ENCODE peak calls at places on chromosomes 16 and 17, in five cellular contexts. D is pancreas, T is OCI-LY7, H is heart left ventricle, W is endodermal cell. E is an unnamed sample. For H3K4me1, the result is how much of the 10 kb centered on the place peaks cover.

GRCh38 chr16:27204232-27204915 is 1.0 kb downstream of the KDM8 start:
- DNase-seq in D (no peak), T (peak), H (no peak), W (no peak), E (no peak)

GRCh38 chr16:88591577-88592021 is 21.4 kb downstream of the ZC3H18 start:
- DNase-seq in D (no peak), T (no peak), H (peak), W (no peak), E (no peak)

GRCh38 chr16:49855822-49856740 is at the start of gene ZNF423:
- DNase-seq in D (peak), T (no peak), H (peak), W (peak), E (peak)

GRCh38 chr16:56301391-56301850 is 110.1 kb downstream of the GNAO1 start:
- DNase-seq in D (no peak), T (no peak), H (no peak), W (no peak), E (no peak)

GRCh38 chr16:29736112-29736511 is 9.7 kb downstream of the C16orf54 start:
- DNase-seq in D (no peak), T (no peak), H (no peak), W (no peak), E (no peak)

GRCh38 chr17:67628580-67629013 is 89.1 kb upstream of the NOL11 start:
- DNase-seq in D (peak), T (peak), H (peak), W (peak), E (no peak)

GRCh38 chr17:75135946-75136345 is 4.4 kb upstream of the NT5C start:
- DNase-seq in D (no peak), T (no peak), H (no peak), W (no peak), E (no peak)

GRCh38 chr16:56480776-56481467 is 29.6 kb downstream of the OGFOD1 start:
- DNase-seq in D (no peak), T (no peak), H (no peak), W (no peak), E (no peak)

GRCh38 chr16:31221357-31222160 is 4.6 kb upstream of the PYDC1 start:
- DNase-seq in D (no peak), T (no peak), H (no peak), W (peak), E (no peak)

GRCh38 chr16:7345423-7345822 is 12.8 kb downstream of the RBFOX1 start:
- DNase-seq in D (no peak), T (no peak), H (peak), W (no peak), E (no peak)

GRCh38 chr17:38440614-38441397 is 12.5 kb downstream of the ARHGAP23 start:
- DNase-seq in D (no peak), T (no peak), H (peak), W (peak), E (no peak)

GRCh38 chr17:3964203-3965122 is at the start of gene ATP2A3:
- DNase-seq in D (peak), T (peak), H (no peak), W (peak), E (no peak)

GRCh38 chr17:82330322-82331239 is 3.0 kb downstream of the SECTM1 start:
- DNase-seq in D (peak), T (peak), H (peak), W (no peak), E (no peak)

GRCh38 chr17:2602597-2603017 is 9.2 kb downstream of the PAFAH1B1 start:
- DNase-seq in D (no peak), T (no peak), H (no peak), W (peak), E (no peak)

GRCh38 chr16:67247698-67248400 is 568 bp upstream of the FHOD1 start:
- DNase-seq in D (no peak), T (no peak), H (no peak), W (no peak), E (no peak)

GRCh38 chr16:1667916-1668315 is 10.2 kb upstream of the JPT2 start:
- DNase-seq in D (no peak), T (no peak), H (no peak), W (no peak), E (no peak)

GRCh38 chr16:1668612-1669319 is 9.3 kb upstream of the JPT2 start:
- DNase-seq in D (no peak), T (no peak), H (no peak), W (no peak), E (no peak)

GRCh38 chr16:1669698-1670097 is 8.4 kb upstream of the JPT2 start:
- DNase-seq in D (no peak), T (no peak), H (no peak), W (no peak), E (no peak)

GRCh38 chr16:1670866-1671265 is 7.2 kb upstream of the JPT2 start:
- DNase-seq in D (no peak), T (no peak), H (no peak), W (no peak), E (no peak)

DNA sequence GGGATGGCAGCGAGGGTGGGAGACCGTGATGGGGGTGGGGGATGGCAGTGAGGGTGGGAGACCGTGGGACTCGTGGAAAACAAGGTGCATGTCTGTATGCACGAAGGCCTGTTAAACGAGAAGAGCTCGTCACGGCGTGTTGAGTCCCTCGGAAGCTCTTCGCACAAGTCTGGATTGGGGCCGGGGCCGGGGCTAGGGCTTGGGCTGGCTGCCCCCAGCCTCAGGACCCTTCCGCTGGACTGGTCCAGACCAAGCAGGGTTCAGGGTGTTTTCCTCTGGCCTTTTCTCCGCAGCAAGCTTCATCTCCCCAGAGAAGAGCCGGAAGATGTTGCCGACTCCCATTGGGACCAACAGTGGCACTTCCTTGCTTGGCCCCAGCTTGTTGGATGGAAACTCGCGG is 7.7 kb upstream of the JPT2 start:
- DNase-seq in D (no peak), T (no peak), H (no peak), W (no peak), E (no peak)
- H3K4me1 ChIP-seq in D (under half), T (under half), H (under half), W (under half), E (under half)

GRCh38 chr17:5837055-5837491 is 233.1 kb upstream of the WSCD1 start:
- DNase-seq in D (no peak), T (no peak), H (no peak), W (no peak), E (no peak)

GRCh38 chr17:5841862-5842261 is 228.3 kb upstream of the WSCD1 start:
- DNase-seq in D (no peak), T (no peak), H (no peak), W (no peak), E (no peak)

GRCh38 chr17:5838661-5839300 is 231.4 kb upstream of the WSCD1 start:
- DNase-seq in D (no peak), T (peak), H (no peak), W (peak), E (no peak)

GRCh38 chr17:5843366-5844026 is 226.7 kb upstream of the WSCD1 start:
- DNase-seq in D (no peak), T (no peak), H (no peak), W (no peak), E (no peak)

GRCh38 chr17:5840811-5841446 is 229.2 kb upstream of the WSCD1 start:
- DNase-seq in D (no peak), T (no peak), H (no peak), W (peak), E (no peak)
- H3K27ac ChIP-seq in D (no peak), T (no peak), H (no peak), W (no peak), E (no peak)

DNA sequence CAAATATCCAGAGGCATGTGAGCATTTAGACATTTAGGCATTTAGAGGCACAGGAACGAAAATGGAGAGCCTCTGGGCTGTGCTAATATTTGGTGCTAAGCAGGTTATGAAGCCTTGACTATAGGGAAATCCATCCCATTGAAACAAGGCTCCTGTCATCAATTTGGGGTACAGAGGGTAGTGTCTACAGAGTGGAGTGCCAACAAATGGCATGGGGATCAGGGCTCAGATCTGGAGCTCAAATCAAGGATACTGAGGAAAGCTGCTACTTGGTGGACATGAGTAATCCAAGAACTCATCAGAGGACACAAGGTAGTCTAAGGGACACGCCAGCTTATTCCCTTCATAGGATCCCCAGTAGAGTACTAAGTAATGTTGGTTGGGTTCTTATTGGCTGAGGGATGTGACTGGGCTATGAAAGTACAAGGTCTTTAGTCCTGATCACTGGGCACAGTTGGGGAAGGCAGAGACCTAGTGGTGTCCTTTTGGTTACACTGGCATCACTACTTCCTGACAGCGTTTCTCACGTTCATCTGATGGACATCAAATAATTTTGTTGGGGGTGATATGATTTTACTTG is 5.2 kb downstream of the KRT10 start:
- DNase-seq in D (no peak), T (no peak), H (no peak), W (no peak), E (no peak)
- H3K4me1 ChIP-seq in D (under half), T (under half), H (under half), W (under half), E (under half)

DNA sequence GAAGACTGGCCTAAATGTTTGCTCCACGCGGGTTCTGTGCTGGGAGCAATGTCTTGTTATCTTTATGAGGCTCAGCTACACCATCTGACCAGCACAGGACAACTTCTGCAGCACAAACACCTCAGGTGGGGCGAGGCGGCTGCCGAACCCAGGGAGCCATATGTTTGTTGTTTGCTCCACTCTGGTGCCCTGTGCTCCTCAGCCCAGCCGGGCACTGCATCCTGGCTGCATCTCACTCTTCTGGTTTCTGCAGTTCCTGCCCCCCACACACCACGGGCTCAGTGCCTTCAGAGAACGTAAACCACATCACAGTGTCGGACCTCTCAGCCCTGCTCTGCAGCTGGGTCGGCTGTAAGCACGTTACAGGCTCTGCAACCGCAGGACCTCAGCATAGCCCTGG is 32.4 kb downstream of the MXRA7 start:
- DNase-seq in D (no peak), T (no peak), H (no peak), W (no peak), E (no peak)
- H3K27ac ChIP-seq in D (no peak), T (no peak), H (no peak), W (no peak), E (no peak)

GRCh38 chr17:77141846-77142449 is 1.2 kb downstream of the SEC14L1 start:
- DNase-seq in D (no peak), T (no peak), H (no peak), W (no peak), E (no peak)
- H3K4me1 ChIP-seq in D (under half), T (half or more), H (under half), W (under half), E (under half)

GRCh38 chr17:77266213-77266612 is 125.4 kb downstream of the SEC14L1 start:
- DNase-seq in D (no peak), T (no peak), H (no peak), W (peak), E (no peak)

GRCh38 chr17:77273397-77274136 is 132.8 kb downstream of the SEC14L1 start:
- DNase-seq in D (no peak), T (no peak), H (no peak), W (no peak), E (no peak)

GRCh38 chr17:77271421-77271820 is 130.7 kb downstream of the SEC14L1 start:
- DNase-seq in D (no peak), T (no peak), H (no peak), W (no peak), E (no peak)

GRCh38 chr17:77266891-77267341 is 126.1 kb downstream of the SEC14L1 start:
- DNase-seq in D (no peak), T (peak), H (no peak), W (peak), E (no peak)

DNA sequence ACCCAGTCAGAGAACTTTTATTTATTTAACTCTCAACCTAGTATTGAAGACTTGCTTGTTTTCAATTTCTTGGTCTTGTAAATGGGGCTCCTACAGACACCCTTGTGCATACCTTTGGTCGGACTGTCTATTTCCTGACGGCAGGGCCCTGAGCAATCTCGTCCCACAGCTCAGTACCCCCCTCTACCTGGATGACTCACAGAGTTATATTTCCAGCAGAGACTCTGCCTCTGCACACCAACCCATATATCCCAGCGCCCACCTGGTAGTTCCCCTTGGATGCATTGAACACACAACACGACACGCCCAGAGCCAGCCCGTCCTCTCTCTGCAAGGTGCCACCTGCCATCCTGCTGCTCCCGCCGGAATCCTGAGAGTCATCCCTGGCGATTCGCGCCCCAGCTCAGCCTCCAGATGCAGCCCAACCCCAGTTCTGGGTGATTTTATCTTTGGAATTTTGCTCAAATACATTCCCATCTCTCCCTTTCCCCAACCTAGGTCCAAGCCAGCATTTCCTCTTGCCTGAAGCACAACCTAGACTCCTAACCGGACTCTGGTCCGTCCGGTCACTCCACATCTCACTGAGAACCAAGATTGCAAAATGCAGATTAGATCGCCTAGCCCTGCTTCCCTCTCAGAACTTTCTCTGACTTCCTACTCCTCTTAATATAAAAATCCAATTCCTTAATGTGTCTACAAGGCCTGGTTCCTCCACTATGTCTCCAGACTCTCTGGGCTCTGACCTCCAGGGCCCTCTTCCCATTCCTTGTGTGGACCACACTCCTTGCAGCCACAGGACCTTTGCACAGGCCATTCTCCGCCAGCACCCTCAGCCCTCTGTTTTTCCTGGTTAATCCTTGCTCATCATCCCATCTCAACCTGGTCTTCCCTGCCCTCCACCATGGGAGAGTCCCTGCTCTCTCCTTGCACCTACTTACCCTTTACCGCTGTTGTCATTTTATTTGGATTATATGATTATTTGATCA is 129.2 kb downstream of the SEC14L1 start:
- DNase-seq in D (no peak), T (no peak), H (no peak), W (no peak), E (no peak)
- H3K27ac ChIP-seq in D (no peak), T (no peak), H (no peak), W (no peak), E (no peak)

GRCh38 chr16:89944773-89945172 is 3.8 kb upstream of the DEF8 start:
- DNase-seq in D (no peak), T (peak), H (no peak), W (no peak), E (no peak)
- H3K4me1 ChIP-seq in D (under half), T (half or more), H (under half), W (under half), E (under half)

DNA sequence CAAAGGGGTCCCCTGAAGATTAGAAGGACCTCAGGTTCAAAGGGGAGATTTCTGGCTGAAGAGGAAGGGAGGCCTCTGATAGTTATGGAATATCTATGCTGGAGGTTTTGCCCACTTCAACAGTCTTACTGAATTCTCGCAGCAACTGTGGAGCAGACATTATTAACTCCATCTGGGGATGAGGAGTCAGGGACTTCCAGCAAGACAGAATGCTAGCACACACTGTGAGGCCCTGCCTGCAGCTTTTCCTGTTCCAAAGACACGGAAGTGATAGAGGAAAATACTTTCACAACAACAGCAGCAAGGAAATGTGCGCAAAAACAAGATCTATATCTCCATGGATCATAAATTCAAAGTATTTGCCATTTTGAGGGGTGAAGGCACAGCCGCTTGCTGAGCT is 72.8 kb downstream of the RPH3AL start:
- DNase-seq in D (peak), T (no peak), H (no peak), W (no peak), E (no peak)
- H3K27ac ChIP-seq in D (no peak), T (no peak), H (peak), W (no peak), E (no peak)